ENCODE peak calls at places on chromosomes 16 and 17, in four cellular contexts. Z is endothelial cell of umbilical vein, C is keratinocyte, R is K562. F is an unnamed sample.

GRCh38 chr17:34254146-34254545 is 939 bp upstream of the CCL2 start:
- DNase-seq in Z (peak; percentile 70), C (no peak), R (no peak), F (peak; percentile 83)

GRCh38 chr17:12726131-12726530 is 60.4 kb downstream of the MYOCD start:
- DNase-seq in Z (no peak), C (no peak), R (no peak), F (no peak)

GRCh38 chr17:65690626-65691310 is 129.3 kb upstream of the AXIN2 start:
- DNase-seq in Z (no peak), C (no peak), R (no peak), F (no peak)

GRCh38 chr17:31487648-31488263 is 96.3 kb downstream of the RAB11FIP4 start:
- DNase-seq in Z (no peak), C (peak; percentile 75), R (peak; percentile 99), F (peak; percentile 16)

GRCh38 chr17:31582151-31582907 is 190.9 kb downstream of the RAB11FIP4 start:
- DNase-seq in Z (peak; percentile 73), C (no peak), R (no peak), F (peak; percentile 36)

GRCh38 chr17:16406742-16407674 is 8.4 kb upstream of the TRPV2 start:
- DNase-seq in Z (no peak), C (no peak), R (peak; percentile 32), F (no peak)

GRCh38 chr17:10843806-10844205 is 5.9 kb upstream of the PIRT start:
- DNase-seq in Z (no peak), C (no peak), R (no peak), F (no peak)

GRCh38 chr16:51719376-51719775 is 568.3 kb upstream of the SALL1 start:
- DNase-seq in Z (no peak), C (no peak), R (no peak), F (no peak)

GRCh38 chr16:88978608-88979346 is 1.8 kb upstream of the CBFA2T3 start:
- DNase-seq in Z (no peak), C (no peak), R (peak; percentile 75), F (no peak)

GRCh38 chr17:74272731-74273201 is 1.3 kb upstream of the DNAI2 start:
- DNase-seq in Z (no peak), C (no peak), R (no peak), F (no peak)

GRCh38 chr17:34451313-34451712 is 88.3 kb upstream of the CCL1 start:
- DNase-seq in Z (no peak), C (no peak), R (no peak), F (peak; percentile 2)

GRCh38 chr16:17107450-17107849 is 363.3 kb downstream of the XYLT1 start:
- DNase-seq in Z (no peak), C (no peak), R (no peak), F (no peak)

GRCh38 chr17:82212331-82213250 is at the start of gene CCDC57:
- DNase-seq in Z (peak; percentile 62), C (no peak), R (peak; percentile 93), F (peak; percentile 68)

GRCh38 chr16:87790278-87791023 is 24.7 kb upstream of the KLHDC4 start:
- DNase-seq in Z (no peak), C (peak; percentile 56), R (no peak), F (peak; percentile 33)

GRCh38 chr16:78363843-78364242 is 264.4 kb downstream of the WWOX start:
- DNase-seq in Z (no peak), C (no peak), R (peak; percentile 25), F (no peak)

GRCh38 chr17:40323731-40324650 is 15.0 kb downstream of the RARA start:
- DNase-seq in Z (peak; percentile 79), C (no peak), R (no peak), F (peak; percentile 44)

GRCh38 chr17:50326831-50327364 is 19.0 kb upstream of the XYLT2 start:
- DNase-seq in Z (no peak), C (no peak), R (no peak), F (no peak)

GRCh38 chr17:1629647-1630310 is 1.1 kb upstream of the SLC43A2 start:
- DNase-seq in Z (peak; percentile 66), C (no peak), R (peak; percentile 64), F (peak; percentile 33)

GRCh38 chr16:64391009-64391663 is 730.7 kb downstream of the CDH11 start:
- DNase-seq in Z (peak; percentile 59), C (no peak), R (no peak), F (peak; percentile 57)

GRCh38 chr16:76268824-76269223 is 8.4 kb upstream of the CNTNAP4 start:
- DNase-seq in Z (no peak), C (no peak), R (no peak), F (no peak)

GRCh38 chr16:89221604-89222003 is 4.1 kb downstream of the ZNF778 start:
- DNase-seq in Z (no peak), C (no peak), R (no peak), F (no peak)

GRCh38 chr16:11667221-11667823 is 933 bp upstream of the SNN start:
- DNase-seq in Z (no peak), C (no peak), R (no peak), F (no peak)

GRCh38 chr17:39564201-39564828 is 43.4 kb downstream of the NEUROD2 start:
- DNase-seq in Z (no peak), C (no peak), R (peak; percentile 52), F (no peak)

GRCh38 chr17:40460585-40460975 is 17.3 kb downstream of the IGFBP4 start:
- DNase-seq in Z (no peak), C (no peak), R (no peak), F (no peak)

GRCh38 chr16:23857256-23857891 is 21.6 kb downstream of the PRKCB start:
- DNase-seq in Z (no peak), C (no peak), R (no peak), F (no peak)

GRCh38 chr17:16250635-16251034 is 33.6 kb downstream of the PIGL start:
- DNase-seq in Z (no peak), C (no peak), R (no peak), F (peak; percentile 60)

GRCh38 chr16:77840093-77840492 is 51.7 kb downstream of the VAT1L start:
- DNase-seq in Z (no peak), C (no peak), R (no peak), F (no peak)

GRCh38 chr16:87832759-87833502 is 36.4 kb downstream of the SLC7A5 start:
- DNase-seq in Z (no peak), C (no peak), R (no peak), F (no peak)

GRCh38 chr17:78958556-78959191 is 21.0 kb downstream of the LGALS3BP start:
- DNase-seq in Z (no peak), C (no peak), R (peak; percentile 33), F (no peak)

GRCh38 chr17:7440113-7440822 is 956 bp downstream of the FGF11 start:
- DNase-seq in Z (peak; percentile 26), C (no peak), R (peak; percentile 37), F (no peak)

GRCh38 chr16:53281859-53282258 is 152.4 kb upstream of the RBL2 start:
- DNase-seq in Z (no peak), C (no peak), R (no peak), F (no peak)

GRCh38 chr16:27367463-27368357 is 34.3 kb upstream of the IL21R start:
- DNase-seq in Z (peak; percentile 82), C (no peak), R (peak; percentile 94), F (peak; percentile 63)

GRCh38 chr16:56946767-56947603 is 14.8 kb upstream of the CETP start:
- DNase-seq in Z (no peak), C (no peak), R (no peak), F (no peak)

GRCh38 chr17:82356028-82356427 is 3.0 kb upstream of the TEX19 start:
- DNase-seq in Z (no peak), C (peak; percentile 57), R (no peak), F (no peak)

GRCh38 chr17:41731836-41732235 is 2.6 kb downstream of the HAP1 start:
- DNase-seq in Z (no peak), C (no peak), R (no peak), F (no peak)
- H3K9me1 ChIP-seq in Z (no peaks in the 10 kb centered on the region), C (no peaks in the 10 kb centered on the region), R (no peaks in the 10 kb centered on the region), F (no peaks in the 10 kb centered on the region)

GRCh38 chr17:64129765-64130558 is at the start of gene ERN1:
- DNase-seq in Z (peak; percentile 92), C (no peak), R (peak; percentile 96), F (peak; percentile 91)
- H3K9me1 ChIP-seq in Z (no peaks in the 10 kb centered on the region), C (no peaks in the 10 kb centered on the region), R (peaks cover 3% of the 10 kb centered on the region), F (peaks cover 3% of the 10 kb centered on the region)

GRCh38 chr17:59914274-59914854 is 21.4 kb downstream of the RPS6KB1 start:
- DNase-seq in Z (peak; percentile 46), C (no peak), R (peak; percentile 52), F (peak; percentile 60)
- H3K9me1 ChIP-seq in Z (no peaks in the 10 kb centered on the region), C (no peaks in the 10 kb centered on the region), R (no peaks in the 10 kb centered on the region), F (no peaks in the 10 kb centered on the region)

GRCh38 chr16:2987854-2988253 is 7.6 kb upstream of the PKMYT1 start:
- DNase-seq in Z (no peak), C (no peak), R (no peak), F (no peak)
- H3K9me1 ChIP-seq in Z (no peaks in the 10 kb centered on the region), C (no peaks in the 10 kb centered on the region), R (no peaks in the 10 kb centered on the region), F (no peaks in the 10 kb centered on the region)

GRCh38 chr17:44749076-44750020 is 9.4 kb upstream of the ADAM11 start:
- DNase-seq in Z (no peak), C (no peak), R (no peak), F (no peak)
- H3K9me1 ChIP-seq in Z (no peaks in the 10 kb centered on the region), C (no peaks in the 10 kb centered on the region), R (peaks cover 3% of the 10 kb centered on the region), F (peaks cover 4% of the 10 kb centered on the region)

F was measured in IMR-90.